ENCODE peak calls at places on chromosomes 5 and 9, in six cellular contexts. One of them, this sample, is unnamed. For H3K27me3, the result is how much of the 10 kb centered on the place peaks cover.

GRCh38 chr5:78260771-78261170 is 33.7 kb downstream of the AP3B1 start:
- DNase-seq in heart right ventricle: no peak
- DNase-seq in PC-3: no peak
- DNase-seq in CD8-positive, alpha-beta T cell: no peak
- DNase-seq in psoas muscle: no peak
- DNase-seq in ovary: no peak
- DNase-seq in this sample: no peak

GRCh38 chr9:114953917-114954316 is 23.5 kb upstream of the TNFSF8 start:
- DNase-seq in heart right ventricle: peak
- DNase-seq in PC-3: peak
- DNase-seq in CD8-positive, alpha-beta T cell: no peak
- DNase-seq in psoas muscle: no peak
- DNase-seq in ovary: no peak
- DNase-seq in this sample: no peak

GRCh38 chr5:149960272-149961185 is at the start of gene SLC26A2:
- DNase-seq in heart right ventricle: peak
- DNase-seq in PC-3: peak
- DNase-seq in CD8-positive, alpha-beta T cell: peak
- DNase-seq in psoas muscle: peak
- DNase-seq in ovary: peak
- DNase-seq in this sample: peak

GRCh38 chr5:44387391-44387790 is 1.8 kb downstream of the FGF10 start:
- DNase-seq in heart right ventricle: no peak
- DNase-seq in PC-3: no peak
- DNase-seq in CD8-positive, alpha-beta T cell: no peak
- DNase-seq in psoas muscle: no peak
- DNase-seq in ovary: no peak
- DNase-seq in this sample: no peak

GRCh38 chr5:72005676-72006075 is 101.6 kb upstream of the MAP1B start:
- DNase-seq in heart right ventricle: no peak
- DNase-seq in PC-3: no peak
- DNase-seq in CD8-positive, alpha-beta T cell: no peak
- DNase-seq in psoas muscle: no peak
- DNase-seq in ovary: no peak
- DNase-seq in this sample: no peak

GRCh38 chr9:136939996-136940525 is 4.5 kb downstream of the FBXW5 start:
- DNase-seq in heart right ventricle: peak
- DNase-seq in PC-3: no peak
- DNase-seq in CD8-positive, alpha-beta T cell: no peak
- DNase-seq in psoas muscle: peak
- DNase-seq in ovary: no peak
- DNase-seq in this sample: no peak

GRCh38 chr9:35908484-35909125 is 685 bp upstream of the SPAAR start:
- DNase-seq in heart right ventricle: peak
- DNase-seq in PC-3: peak
- DNase-seq in CD8-positive, alpha-beta T cell: no peak
- DNase-seq in psoas muscle: peak
- DNase-seq in ovary: peak
- DNase-seq in this sample: no peak

GRCh38 chr5:93421987-93422391 is 159.0 kb downstream of the NR2F1-AS1 start:
- DNase-seq in heart right ventricle: no peak
- DNase-seq in PC-3: no peak
- DNase-seq in CD8-positive, alpha-beta T cell: no peak
- DNase-seq in psoas muscle: no peak
- DNase-seq in ovary: no peak
- DNase-seq in this sample: no peak

GRCh38 chr5:88880196-88880595 is 2.8 kb downstream of the MEF2C start:
- DNase-seq in heart right ventricle: no peak
- DNase-seq in PC-3: no peak
- DNase-seq in CD8-positive, alpha-beta T cell: no peak
- DNase-seq in psoas muscle: no peak
- DNase-seq in ovary: no peak
- DNase-seq in this sample: no peak

GRCh38 chr5:110270-110888 is 18.4 kb downstream of the PLEKHG4B start:
- DNase-seq in heart right ventricle: no peak
- DNase-seq in PC-3: no peak
- DNase-seq in CD8-positive, alpha-beta T cell: no peak
- DNase-seq in psoas muscle: no peak
- DNase-seq in ovary: no peak
- DNase-seq in this sample: no peak

GRCh38 chr9:71895122-71895521 is 15.9 kb downstream of the ABHD17B start:
- DNase-seq in heart right ventricle: no peak
- DNase-seq in PC-3: no peak
- DNase-seq in CD8-positive, alpha-beta T cell: no peak
- DNase-seq in psoas muscle: no peak
- DNase-seq in ovary: no peak
- DNase-seq in this sample: no peak

GRCh38 chr5:176817864-176818377 is 7.6 kb downstream of the UNC5A start:
- DNase-seq in heart right ventricle: no peak
- DNase-seq in PC-3: peak
- DNase-seq in CD8-positive, alpha-beta T cell: no peak
- DNase-seq in psoas muscle: no peak
- DNase-seq in ovary: no peak
- DNase-seq in this sample: no peak

GRCh38 chr5:128327973-128328372 is 210.1 kb downstream of the FBN2 start:
- DNase-seq in heart right ventricle: no peak
- DNase-seq in PC-3: no peak
- DNase-seq in CD8-positive, alpha-beta T cell: no peak
- DNase-seq in psoas muscle: no peak
- DNase-seq in ovary: no peak
- DNase-seq in this sample: no peak

GRCh38 chr5:149392718-149393117 is 13.6 kb upstream of the IL17B start:
- DNase-seq in heart right ventricle: no peak
- DNase-seq in PC-3: peak
- DNase-seq in CD8-positive, alpha-beta T cell: no peak
- DNase-seq in psoas muscle: no peak
- DNase-seq in ovary: no peak
- DNase-seq in this sample: no peak

GRCh38 chr9:6383551-6384225 is 29.3 kb upstream of the UHRF2 start:
- DNase-seq in heart right ventricle: no peak
- DNase-seq in PC-3: no peak
- DNase-seq in CD8-positive, alpha-beta T cell: no peak
- DNase-seq in psoas muscle: no peak
- DNase-seq in ovary: no peak
- DNase-seq in this sample: no peak

GRCh38 chr9:69895185-69895584 is 74.6 kb downstream of the CFAP95 start:
- DNase-seq in heart right ventricle: no peak
- DNase-seq in PC-3: no peak
- DNase-seq in CD8-positive, alpha-beta T cell: no peak
- DNase-seq in psoas muscle: no peak
- DNase-seq in ovary: no peak
- DNase-seq in this sample: no peak

GRCh38 chr5:174195517-174195916 is 150.0 kb downstream of the NSG2 start:
- DNase-seq in heart right ventricle: no peak
- DNase-seq in PC-3: no peak
- DNase-seq in CD8-positive, alpha-beta T cell: no peak
- DNase-seq in psoas muscle: no peak
- DNase-seq in ovary: no peak
- DNase-seq in this sample: no peak

GRCh38 chr9:109192732-109193361 is 25.8 kb upstream of the FRRS1L start:
- DNase-seq in heart right ventricle: no peak
- DNase-seq in PC-3: peak
- DNase-seq in CD8-positive, alpha-beta T cell: no peak
- DNase-seq in psoas muscle: no peak
- DNase-seq in ovary: peak
- DNase-seq in this sample: no peak

GRCh38 chr5:93294184-93294583 is 286.8 kb downstream of the NR2F1-AS1 start:
- DNase-seq in heart right ventricle: no peak
- DNase-seq in PC-3: peak
- DNase-seq in CD8-positive, alpha-beta T cell: no peak
- DNase-seq in psoas muscle: no peak
- DNase-seq in ovary: no peak
- DNase-seq in this sample: no peak

GRCh38 chr5:123876265-123876790 is 364.4 kb downstream of the CSNK1G3 start:
- DNase-seq in heart right ventricle: no peak
- DNase-seq in PC-3: no peak
- DNase-seq in CD8-positive, alpha-beta T cell: no peak
- DNase-seq in psoas muscle: no peak
- DNase-seq in ovary: no peak
- DNase-seq in this sample: no peak

GRCh38 chr9:112129246-112129645 is 45.9 kb downstream of the SUSD1 start:
- DNase-seq in heart right ventricle: no peak
- DNase-seq in PC-3: no peak
- DNase-seq in CD8-positive, alpha-beta T cell: no peak
- DNase-seq in psoas muscle: no peak
- DNase-seq in ovary: no peak
- DNase-seq in this sample: no peak

GRCh38 chr9:107782381-107782780 is 292.8 kb upstream of the KLF4 start:
- DNase-seq in heart right ventricle: no peak
- DNase-seq in PC-3: no peak
- DNase-seq in CD8-positive, alpha-beta T cell: no peak
- DNase-seq in psoas muscle: no peak
- DNase-seq in ovary: no peak
- DNase-seq in this sample: no peak
- H3K27ac ChIP-seq in heart right ventricle: no peak
- H3K27ac ChIP-seq in PC-3: no peak
- H3K27ac ChIP-seq in CD8-positive, alpha-beta T cell: no peak
- H3K27ac ChIP-seq in psoas muscle: no peak
- H3K27ac ChIP-seq in ovary: no peak
- H3K27ac ChIP-seq in this sample: no peak

GRCh38 chr5:31768046-31768445 is 129.1 kb downstream of the PDZD2 start:
- DNase-seq in heart right ventricle: no peak
- DNase-seq in PC-3: no peak
- DNase-seq in CD8-positive, alpha-beta T cell: no peak
- DNase-seq in psoas muscle: peak
- DNase-seq in ovary: no peak
- DNase-seq in this sample: no peak

GRCh38 chr5:31768784-31769183 is 129.9 kb downstream of the PDZD2 start:
- DNase-seq in heart right ventricle: no peak
- DNase-seq in PC-3: no peak
- DNase-seq in CD8-positive, alpha-beta T cell: no peak
- DNase-seq in psoas muscle: no peak
- DNase-seq in ovary: no peak
- DNase-seq in this sample: no peak

GRCh38 chr5:31770157-31770556 is 131.2 kb downstream of the PDZD2 start:
- DNase-seq in heart right ventricle: no peak
- DNase-seq in PC-3: no peak
- DNase-seq in CD8-positive, alpha-beta T cell: no peak
- DNase-seq in psoas muscle: no peak
- DNase-seq in ovary: no peak
- DNase-seq in this sample: no peak

GRCh38 chr5:31771045-31771444 is 132.1 kb downstream of the PDZD2 start:
- DNase-seq in heart right ventricle: no peak
- DNase-seq in PC-3: no peak
- DNase-seq in CD8-positive, alpha-beta T cell: no peak
- DNase-seq in psoas muscle: no peak
- DNase-seq in ovary: no peak
- DNase-seq in this sample: no peak

DNA sequence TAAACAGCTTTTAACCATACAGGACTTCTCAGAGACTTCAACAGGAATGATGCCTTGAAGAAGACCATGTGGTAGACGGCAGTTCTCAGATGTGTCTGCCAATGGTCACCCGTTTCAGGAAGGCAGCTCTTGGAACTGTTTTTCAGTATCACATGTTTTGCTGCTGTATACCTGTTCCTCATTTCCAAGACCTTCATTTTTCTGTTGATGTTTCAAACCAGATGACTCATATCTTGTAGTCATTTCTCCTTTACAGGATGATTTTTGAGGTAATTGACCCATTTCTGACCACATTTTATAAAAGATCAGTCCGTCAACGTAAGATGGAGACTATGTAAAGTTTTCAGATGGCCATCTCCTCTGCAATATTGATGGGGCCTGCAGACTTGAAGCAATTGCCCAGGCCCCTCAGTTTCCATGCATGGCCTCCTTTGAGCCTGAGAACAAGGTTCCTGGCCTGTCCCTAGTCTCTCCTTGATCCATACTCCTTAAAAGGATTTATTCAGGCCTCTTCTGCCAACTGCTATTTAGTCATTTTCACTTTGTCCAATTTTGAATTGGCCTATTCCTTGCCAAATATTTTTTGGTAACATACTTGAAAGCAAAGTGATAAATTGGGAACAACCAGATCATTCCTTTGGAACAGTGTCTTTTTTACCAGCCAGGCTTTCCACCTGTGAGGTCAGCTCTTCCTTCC is 128.6 kb downstream of the PDZD2 start:
- DNase-seq in heart right ventricle: no peak
- DNase-seq in PC-3: no peak
- DNase-seq in CD8-positive, alpha-beta T cell: no peak
- DNase-seq in psoas muscle: no peak
- DNase-seq in ovary: no peak
- DNase-seq in this sample: no peak
- H3K27me3 ChIP-seq in heart right ventricle: under half
- H3K27me3 ChIP-seq in PC-3: half or more
- H3K27me3 ChIP-seq in CD8-positive, alpha-beta T cell: under half
- H3K27me3 ChIP-seq in psoas muscle: under half
- H3K27me3 ChIP-seq in ovary: under half
- H3K27me3 ChIP-seq in this sample: under half

GRCh38 chr9:98312365-98312764 is 56.9 kb upstream of the TBC1D2 start:
- DNase-seq in heart right ventricle: no peak
- DNase-seq in PC-3: no peak
- DNase-seq in CD8-positive, alpha-beta T cell: no peak
- DNase-seq in psoas muscle: no peak
- DNase-seq in ovary: no peak
- DNase-seq in this sample: no peak

GRCh38 chr9:98314381-98315066 is 59.1 kb upstream of the TBC1D2 start:
- DNase-seq in heart right ventricle: no peak
- DNase-seq in PC-3: peak
- DNase-seq in CD8-positive, alpha-beta T cell: no peak
- DNase-seq in psoas muscle: no peak
- DNase-seq in ovary: no peak
- DNase-seq in this sample: no peak

GRCh38 chr9:98315067-98315453 is 59.6 kb upstream of the TBC1D2 start:
- DNase-seq in heart right ventricle: no peak
- DNase-seq in PC-3: no peak
- DNase-seq in CD8-positive, alpha-beta T cell: no peak
- DNase-seq in psoas muscle: no peak
- DNase-seq in ovary: no peak
- DNase-seq in this sample: no peak

GRCh38 chr9:98311541-98311940 is 56.1 kb upstream of the TBC1D2 start:
- DNase-seq in heart right ventricle: no peak
- DNase-seq in PC-3: no peak
- DNase-seq in CD8-positive, alpha-beta T cell: no peak
- DNase-seq in psoas muscle: no peak
- DNase-seq in ovary: no peak
- DNase-seq in this sample: no peak

GRCh38 chr9:98310752-98311392 is 55.4 kb upstream of the TBC1D2 start:
- DNase-seq in heart right ventricle: no peak
- DNase-seq in PC-3: no peak
- DNase-seq in CD8-positive, alpha-beta T cell: no peak
- DNase-seq in psoas muscle: no peak
- DNase-seq in ovary: no peak
- DNase-seq in this sample: no peak
- TF ChIP-seq CTCF in heart right ventricle: no peak
- TF ChIP-seq CTCF in PC-3: no peak
- TF ChIP-seq CTCF in CD8-positive, alpha-beta T cell: no peak
- TF ChIP-seq CTCF in psoas muscle: no peak
- TF ChIP-seq CTCF in ovary: no peak
- TF ChIP-seq CTCF in this sample: no peak

GRCh38 chr5:158140120-158140778 is 281.3 kb upstream of the CLINT1 start:
- DNase-seq in heart right ventricle: peak
- DNase-seq in PC-3: peak
- DNase-seq in CD8-positive, alpha-beta T cell: no peak
- DNase-seq in psoas muscle: peak
- DNase-seq in ovary: peak
- DNase-seq in this sample: no peak

GRCh38 chr5:158133369-158133768 is 274.4 kb upstream of the CLINT1 start:
- DNase-seq in heart right ventricle: no peak
- DNase-seq in PC-3: no peak
- DNase-seq in CD8-positive, alpha-beta T cell: no peak
- DNase-seq in psoas muscle: no peak
- DNase-seq in ovary: no peak
- DNase-seq in this sample: no peak

GRCh38 chr5:158139161-158139560 is 280.2 kb upstream of the CLINT1 start:
- DNase-seq in heart right ventricle: no peak
- DNase-seq in PC-3: peak
- DNase-seq in CD8-positive, alpha-beta T cell: no peak
- DNase-seq in psoas muscle: no peak
- DNase-seq in ovary: no peak
- DNase-seq in this sample: no peak

GRCh38 chr5:158135682-158136176 is 276.8 kb upstream of the CLINT1 start:
- DNase-seq in heart right ventricle: no peak
- DNase-seq in PC-3: no peak
- DNase-seq in CD8-positive, alpha-beta T cell: no peak
- DNase-seq in psoas muscle: peak
- DNase-seq in ovary: no peak
- DNase-seq in this sample: no peak
- H3K27ac ChIP-seq in heart right ventricle: no peak
- H3K27ac ChIP-seq in PC-3: no peak
- H3K27ac ChIP-seq in CD8-positive, alpha-beta T cell: no peak
- H3K27ac ChIP-seq in psoas muscle: no peak
- H3K27ac ChIP-seq in ovary: no peak
- H3K27ac ChIP-seq in this sample: no peak